ENCODE peak calls at places on chromosome 6, in seven cellular contexts. F is foreskin fibroblast, Y is lower leg skin, X is Calu3, H is MCF 10A, D is esophagus squamous epithelium, K is spleen. B is an unnamed sample.

GRCh38 chr6:28107506-28107905 is 16.9 kb upstream of the ZSCAN16 start:
- DNase-seq in F (no peak), Y (no peak), X (no peak), H (no peak), D (no peak), K (no peak), B (no peak)

GRCh38 chr6:137904822-137905617 is 38.0 kb downstream of the TNFAIP3 start:
- DNase-seq in F (peak), Y (no peak), X (peak), H (no peak), D (no peak), K (no peak), B (no peak)

GRCh38 chr6:31908791-31909190 is 6.9 kb upstream of the ZBTB12 start:
- DNase-seq in F (no peak), Y (no peak), X (no peak), H (peak), D (no peak), K (no peak), B (no peak)

GRCh38 chr6:24891004-24891403 is 44.8 kb downstream of the RIPOR2 start:
- DNase-seq in F (no peak), Y (no peak), X (no peak), H (no peak), D (no peak), K (no peak), B (no peak)

GRCh38 chr6:144405173-144405572 is 120.0 kb downstream of the UTRN start:
- DNase-seq in F (no peak), Y (no peak), X (no peak), H (no peak), D (no peak), K (no peak), B (no peak)

GRCh38 chr6:113169484-113169883 is 687.7 kb upstream of the MARCKS start:
- DNase-seq in F (no peak), Y (no peak), X (no peak), H (no peak), D (no peak), K (no peak), B (no peak)

GRCh38 chr6:112117554-112117953 is 30.2 kb downstream of the FAM229B start:
- DNase-seq in F (peak), Y (no peak), X (no peak), H (peak), D (no peak), K (no peak), B (no peak)

GRCh38 chr6:158648682-158649131 is 1.1 kb upstream of the SYTL3 start:
- DNase-seq in F (peak), Y (peak), X (no peak), H (peak), D (no peak), K (no peak), B (no peak)

GRCh38 chr6:166242888-166243287 is 65.3 kb downstream of the PRR18 start:
- DNase-seq in F (no peak), Y (no peak), X (no peak), H (no peak), D (no peak), K (no peak), B (no peak)

GRCh38 chr6:31473780-31474725 is 23.9 kb upstream of the MICB start:
- DNase-seq in F (peak), Y (no peak), X (peak), H (peak), D (no peak), K (no peak), B (no peak)

GRCh38 chr6:47651505-47651944 is 46.9 kb upstream of the ADGRF4 start:
- DNase-seq in F (no peak), Y (no peak), X (no peak), H (peak), D (no peak), K (no peak), B (no peak)

GRCh38 chr6:109458774-109459531 is 3.4 kb upstream of the MICAL1 start:
- DNase-seq in F (no peak), Y (no peak), X (no peak), H (no peak), D (no peak), K (no peak), B (no peak)

GRCh38 chr6:112877134-112878100 is 530.3 kb downstream of the RFPL4B start:
- DNase-seq in F (peak), Y (no peak), X (no peak), H (peak), D (no peak), K (no peak), B (no peak)

GRCh38 chr6:7787137-7787575 is 61.3 kb downstream of the BMP6 start:
- DNase-seq in F (peak), Y (no peak), X (no peak), H (peak), D (no peak), K (no peak), B (no peak)

GRCh38 chr6:29759457-29759856 is 36.2 kb downstream of the HLA-F start:
- DNase-seq in F (no peak), Y (no peak), X (no peak), H (peak), D (no peak), K (no peak), B (no peak)

GRCh38 chr6:54907316-54907715 is 60.7 kb downstream of the FAM83B start:
- DNase-seq in F (no peak), Y (no peak), X (no peak), H (no peak), D (no peak), K (no peak), B (no peak)

GRCh38 chr6:33427585-33428218 is 7.8 kb downstream of the SYNGAP1 start:
- DNase-seq in F (no peak), Y (no peak), X (peak), H (no peak), D (no peak), K (peak), B (no peak)

GRCh38 chr6:153392156-153392555 is 261.1 kb upstream of the RGS17 start:
- DNase-seq in F (no peak), Y (no peak), X (no peak), H (peak), D (no peak), K (no peak), B (no peak)

GRCh38 chr6:142537612-142538478 is 236.0 kb downstream of the ADGRG6 start:
- DNase-seq in F (no peak), Y (no peak), X (no peak), H (peak), D (no peak), K (no peak), B (no peak)

GRCh38 chr6:129133770-129134192 is 250.8 kb downstream of the LAMA2 start:
- DNase-seq in F (peak), Y (no peak), X (no peak), H (no peak), D (no peak), K (no peak), B (no peak)

GRCh38 chr6:129136751-129137150 is 253.8 kb downstream of the LAMA2 start:
- DNase-seq in F (no peak), Y (no peak), X (no peak), H (no peak), D (no peak), K (no peak), B (no peak)

GRCh38 chr6:129135421-129135820 is 252.5 kb downstream of the LAMA2 start:
- DNase-seq in F (no peak), Y (no peak), X (no peak), H (no peak), D (no peak), K (no peak), B (no peak)

GRCh38 chr6:129131282-129131681 is 248.3 kb downstream of the LAMA2 start:
- DNase-seq in F (no peak), Y (peak), X (no peak), H (no peak), D (no peak), K (no peak), B (no peak)

DNA sequence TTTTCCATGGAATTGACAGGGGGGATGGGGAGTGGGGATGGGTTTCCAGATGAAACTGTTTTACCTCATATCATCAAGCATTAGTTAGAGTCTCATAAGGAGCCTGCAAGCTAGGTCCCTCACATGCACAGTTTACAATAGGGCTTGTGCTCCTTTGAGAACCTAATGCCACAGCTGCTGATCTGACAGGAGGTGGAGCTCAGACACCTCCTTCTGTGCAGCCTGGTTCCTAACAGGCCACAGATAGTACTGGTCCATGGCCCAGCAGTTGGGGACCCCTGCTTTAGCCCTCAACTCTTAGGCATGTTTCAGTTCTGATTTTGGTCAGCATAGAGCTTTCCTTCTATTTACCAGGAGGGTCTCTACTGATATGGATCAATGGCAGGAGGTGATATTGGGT is 251.6 kb downstream of the LAMA2 start:
- DNase-seq in F (no peak), Y (no peak), X (no peak), H (no peak), D (no peak), K (no peak), B (no peak)
- TF ChIP-seq CTCF in F (no peak), Y (no peak), X (no peak), H (no peak), D (no peak), K (no peak), B (no peak)

GRCh38 chr6:169969372-169970099 is 218.1 kb downstream of the ERMARD start:
- DNase-seq in F (no peak), Y (peak), X (no peak), H (no peak), D (no peak), K (peak), B (no peak)
- TF ChIP-seq CTCF in F (no peak), Y (no peak), X (no peak), H (no peak), D (no peak), K (no peak), B (no peak)

GRCh38 chr6:73047801-73048200 is 177.5 kb downstream of the KHDC1L start:
- DNase-seq in F (no peak), Y (no peak), X (no peak), H (no peak), D (no peak), K (no peak), B (no peak)

GRCh38 chr6:73042892-73043291 is 182.4 kb downstream of the KHDC1L start:
- DNase-seq in F (no peak), Y (no peak), X (no peak), H (peak), D (no peak), K (no peak), B (no peak)

GRCh38 chr6:73045609-73046008 is 179.7 kb downstream of the KHDC1L start:
- DNase-seq in F (no peak), Y (no peak), X (no peak), H (no peak), D (no peak), K (no peak), B (no peak)

GRCh38 chr6:73041051-73041450 is 184.2 kb downstream of the KHDC1L start:
- DNase-seq in F (no peak), Y (no peak), X (no peak), H (no peak), D (no peak), K (no peak), B (no peak)

DNA sequence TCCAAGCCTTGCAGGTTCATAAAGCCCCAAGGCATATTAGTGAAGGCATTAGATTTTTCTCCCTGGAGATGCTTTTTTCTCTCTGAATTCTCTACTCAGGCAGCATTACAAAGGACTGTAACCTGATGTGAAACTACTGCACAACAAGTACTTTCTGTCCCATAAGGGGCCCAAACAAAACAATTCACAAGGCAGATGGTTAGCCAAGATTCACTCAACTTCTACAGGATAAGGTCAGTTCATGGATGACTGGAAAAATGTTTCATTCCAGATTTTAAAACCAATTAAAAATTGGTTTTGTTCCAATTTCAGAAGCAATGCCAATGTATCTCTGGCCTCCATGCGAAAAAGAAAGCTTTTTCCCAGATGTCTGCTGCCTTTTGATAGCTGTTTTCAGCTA is 181.8 kb downstream of the KHDC1L start:
- DNase-seq in F (no peak), Y (no peak), X (no peak), H (no peak), D (no peak), K (no peak), B (no peak)
- TF ChIP-seq CTCF in F (no peak), Y (no peak), X (no peak), H (no peak), D (no peak), K (no peak), B (no peak)

DNA sequence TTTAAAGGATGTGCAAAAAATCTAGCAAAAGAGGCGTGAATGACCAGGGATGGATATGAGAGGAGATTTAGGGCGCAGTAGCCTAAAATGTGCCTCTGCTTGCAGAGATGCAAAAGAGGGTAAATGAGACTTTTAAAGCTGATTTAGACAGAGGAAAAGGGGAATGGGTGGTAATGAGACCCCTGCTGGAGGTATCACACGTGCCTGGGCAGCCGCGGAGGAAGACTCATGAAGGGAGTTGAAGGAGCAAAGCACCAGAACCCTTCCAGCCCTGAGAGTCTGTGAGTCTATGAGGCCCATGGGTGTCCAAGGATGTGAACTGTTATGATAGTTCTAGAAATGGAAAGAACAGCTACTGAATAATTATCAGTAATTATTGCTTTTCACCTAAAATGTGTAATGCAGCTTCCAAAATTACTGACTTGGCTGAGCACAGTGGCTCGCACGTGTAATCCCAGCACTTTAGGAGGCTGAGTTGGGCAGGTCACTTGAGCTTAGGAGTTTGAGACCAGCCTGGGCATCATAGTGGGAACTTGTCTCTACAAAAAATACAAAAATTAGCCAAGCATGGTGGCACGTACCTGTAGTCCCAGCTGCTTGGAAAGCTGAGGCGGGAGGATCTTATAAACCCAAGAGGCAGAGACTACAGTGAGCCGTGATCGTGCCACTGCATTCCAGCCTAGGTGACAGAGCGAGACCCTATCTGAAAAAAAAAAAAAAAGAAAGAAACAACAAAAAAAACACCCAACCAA is 38.2 kb upstream of the TIAM2 start:
- DNase-seq in F (no peak), Y (no peak), X (no peak), H (no peak), D (no peak), K (no peak), B (no peak)
- TF ChIP-seq CTCF in F (no peak), Y (no peak), X (no peak), H (no peak), D (no peak), K (no peak), B (no peak)

DNA sequence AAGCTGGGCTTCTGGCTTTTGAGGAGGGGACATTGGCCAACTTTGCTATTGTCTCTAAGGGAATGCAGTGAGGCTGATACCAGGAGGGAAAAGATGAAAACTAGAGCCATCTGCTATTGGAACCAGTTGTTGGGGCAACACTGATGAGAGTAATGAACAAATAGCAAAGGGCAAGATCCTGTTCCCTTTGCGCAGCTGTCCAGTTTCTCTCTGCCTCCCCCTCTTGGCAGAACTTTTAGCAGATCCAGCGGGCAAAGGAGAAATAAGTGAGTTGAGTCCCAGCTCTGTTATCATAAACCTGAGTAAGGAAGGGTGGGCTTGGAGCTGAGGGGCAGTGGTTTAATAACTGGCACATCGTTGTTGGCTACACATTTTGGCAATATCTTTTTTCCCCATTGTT is 126.8 kb downstream of the AKAP7 start:
- DNase-seq in F (no peak), Y (no peak), X (no peak), H (no peak), D (no peak), K (no peak), B (no peak)
- TF ChIP-seq CTCF in F (no peak), Y (no peak), X (peak), H (no peak), D (no peak), K (no peak), B (no peak)